ENCODE peak calls at places on chromosomes 5 and 9, in ten cellular contexts. L, E, B, H, X, G, M, S, I and W are unnamed samples. For H3K27me3, the result is how much of the 10 kb centered on the place peaks cover.

GRCh38 chr9:123049589-123050222 is 16.2 kb downstream of the GPR21 start:
- DNase-seq in E (no peak), M (no peak), G (no peak), B (no peak), S (no peak), X (no peak), L (peak), I (no peak), H (no peak), W (no peak)

GRCh38 chr5:26757941-26758340 is 280.4 kb downstream of the CDH9 start:
- DNase-seq in I (no peak), H (no peak), E (no peak), M (no peak), L (no peak), X (no peak), G (no peak), S (no peak), B (peak), W (no peak)

GRCh38 chr5:36696059-36696673 is 89.8 kb downstream of the SLC1A3 start:
- DNase-seq in G (peak), B (peak), H (peak), M (peak), L (peak), E (no peak), X (peak), I (peak), S (peak), W (peak)

GRCh38 chr9:706606-707451 is 134.7 kb upstream of the DMRT1 start:
- DNase-seq in G (peak), X (peak), H (peak), I (peak), M (peak), S (no peak), L (peak), B (peak), E (peak), W (peak)

GRCh38 chr5:172283020-172283861 is at the start of gene UBTD2:
- DNase-seq in G (peak), L (peak), I (peak), H (peak), B (peak), E (peak), S (no peak), X (peak), M (peak), W (peak)

GRCh38 chr9:116494815-116495634 is 192.1 kb upstream of the TRIM32 start:
- DNase-seq in L (no peak), M (peak), G (no peak), H (peak), E (no peak), X (no peak), I (no peak), B (peak), S (peak), W (no peak)

GRCh38 chr5:90533794-90534193 is 4.4 kb upstream of the LYSMD3 start:
- DNase-seq in E (no peak), G (no peak), I (no peak), S (no peak), M (peak), H (no peak), L (no peak), X (no peak), B (no peak), W (no peak)

GRCh38 chr5:126695081-126695480 is 81.9 kb upstream of the LMNB1 start:
- DNase-seq in M (no peak), E (no peak), B (no peak), H (no peak), S (no peak), L (no peak), G (no peak), X (no peak), I (no peak), W (no peak)

GRCh38 chr5:177446184-177447065 is at the start of gene PRR7:
- DNase-seq in M (peak), L (peak), G (peak), X (peak), H (peak), S (no peak), E (peak), I (peak), B (peak), W (peak)

GRCh38 chr5:142883025-142883424 is 112.8 kb downstream of the ARHGAP26 start:
- DNase-seq in S (no peak), B (no peak), M (no peak), G (no peak), X (no peak), H (no peak), E (no peak), L (no peak), I (no peak), W (no peak)

GRCh38 chr9:14278291-14278721 is 35.6 kb downstream of the NFIB start:
- DNase-seq in M (no peak), E (no peak), S (no peak), G (no peak), I (no peak), L (no peak), X (no peak), H (no peak), B (peak), W (no peak)

GRCh38 chr5:80117446-80117845 is 82.3 kb downstream of the THBS4 start:
- DNase-seq in H (no peak), E (no peak), B (no peak), L (no peak), M (no peak), S (no peak), X (no peak), G (no peak), I (no peak), W (no peak)

GRCh38 chr5:78893959-78894676 is 91.0 kb downstream of the ARSB start:
- DNase-seq in S (no peak), L (no peak), B (no peak), I (no peak), E (no peak), H (no peak), M (no peak), X (no peak), G (no peak), W (no peak)

GRCh38 chr9:92489209-92489608 is 6.9 kb upstream of the ASPN start:
- DNase-seq in L (no peak), M (no peak), X (no peak), I (no peak), H (no peak), E (no peak), B (peak), S (no peak), G (no peak), W (no peak)

GRCh38 chr5:39414429-39414828 is 10.4 kb downstream of the DAB2 start:
- DNase-seq in H (no peak), L (no peak), B (no peak), G (no peak), M (no peak), E (no peak), I (no peak), S (no peak), X (no peak), W (no peak)

DNA sequence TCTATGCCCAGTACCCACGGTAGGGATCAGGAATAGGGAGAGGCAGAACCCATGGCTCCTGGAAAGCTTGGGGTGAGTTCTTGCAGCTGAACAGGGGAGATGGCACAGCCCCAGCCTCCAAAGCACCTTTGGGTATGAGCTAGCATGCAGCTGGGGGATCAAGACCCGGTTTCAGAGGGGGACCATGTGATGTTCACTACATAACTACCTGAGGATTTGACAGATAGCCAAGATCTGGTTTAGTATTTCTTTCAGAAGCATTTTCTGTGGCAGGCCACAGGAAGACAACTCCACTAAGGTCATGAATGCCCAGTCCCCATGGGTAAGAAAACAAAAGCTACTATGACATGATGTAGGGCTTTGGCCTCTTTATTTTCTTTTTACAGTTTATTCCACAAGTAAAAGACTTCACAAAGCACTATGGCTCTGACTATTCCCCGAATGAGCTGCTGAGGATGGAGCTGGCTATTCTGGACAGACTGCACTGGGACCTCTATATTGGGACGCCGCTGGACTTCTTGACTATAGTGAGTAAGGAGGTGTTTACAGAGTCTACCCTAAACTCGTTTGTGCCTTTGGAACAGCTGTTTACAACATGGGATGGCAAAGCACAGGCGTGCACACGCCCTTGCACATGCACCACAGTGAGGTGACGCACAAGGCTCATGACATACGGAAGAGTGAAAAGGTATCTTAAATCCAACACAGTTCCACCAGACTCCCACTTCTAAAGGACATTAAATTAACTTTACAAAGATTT is 3.4 kb downstream of the CCNI2 start:
- DNase-seq in X (no peak), B (no peak), I (peak), E (no peak), H (no peak), S (no peak), G (no peak), M (no peak), L (no peak), W (no peak)
- H3K27me3 ChIP-seq in X (under half), B (under half), I (under half), E (under half), H (under half), S (under half), G (under half), M (under half), L (under half), W (under half)

GRCh38 chr9:125654121-125654520 is 52.9 kb downstream of the MAPKAP1 start:
- DNase-seq in S (no peak), E (no peak), L (no peak), I (no peak), B (no peak), M (peak), G (no peak), X (no peak), H (peak), W (no peak)
- H3K4me3 ChIP-seq in S (no peak), E (no peak), L (no peak), I (no peak), B (no peak), M (peak), G (no peak), X (no peak), H (no peak), W (no peak)

GRCh38 chr5:179900707-179901106 is 7.0 kb downstream of the TBC1D9B start:
- DNase-seq in E (no peak), S (no peak), L (no peak), I (no peak), B (no peak), G (no peak), X (no peak), H (no peak), M (no peak), W (no peak)

GRCh38 chr5:179901462-179901861 is 6.2 kb downstream of the TBC1D9B start:
- DNase-seq in I (no peak), M (no peak), S (no peak), X (no peak), L (no peak), E (no peak), H (no peak), G (no peak), B (no peak), W (no peak)

GRCh38 chr5:179902763-179903158 is 4.9 kb downstream of the TBC1D9B start:
- DNase-seq in I (no peak), M (no peak), E (no peak), B (no peak), H (no peak), S (no peak), X (no peak), G (no peak), L (no peak), W (no peak)

GRCh38 chr5:179901915-179902762 is 5.6 kb downstream of the TBC1D9B start:
- DNase-seq in I (no peak), X (no peak), L (no peak), S (no peak), E (no peak), H (no peak), B (no peak), G (no peak), M (no peak), W (no peak)

DNA sequence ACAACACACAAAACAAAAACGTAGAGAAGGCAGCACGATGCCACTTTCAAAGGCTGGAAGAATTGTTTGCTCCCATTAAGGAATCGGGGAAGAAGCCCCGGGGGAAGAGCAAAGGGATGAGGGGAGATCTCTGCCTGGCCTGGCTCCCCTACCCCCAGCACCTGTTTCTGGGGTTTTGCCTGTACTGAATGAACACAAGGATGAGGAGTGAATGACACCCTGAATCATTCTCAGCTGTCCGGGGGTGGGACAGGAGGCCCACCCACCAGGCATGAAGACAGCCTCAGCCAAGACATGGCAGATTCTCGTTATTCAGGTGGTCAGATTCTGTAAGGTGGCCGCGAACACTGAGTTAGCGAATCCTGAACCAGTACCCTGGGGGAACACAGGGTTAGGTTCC is 7.5 kb downstream of the TBC1D9B start:
- DNase-seq in L (no peak), G (no peak), M (no peak), S (no peak), H (no peak), I (no peak), B (no peak), E (no peak), X (no peak), W (no peak)
- H3K27ac ChIP-seq in L (no peak), G (no peak), M (no peak), S (no peak), H (no peak), I (no peak), B (no peak), E (no peak), X (no peak), W (no peak)

GRCh38 chr9:89924611-89925010 is 319.8 kb downstream of the GADD45G start:
- DNase-seq in I (no peak), L (no peak), X (no peak), S (no peak), H (no peak), M (no peak), B (no peak), G (no peak), E (no peak), W (no peak)

GRCh38 chr9:89923961-89924504 is 319.2 kb downstream of the GADD45G start:
- DNase-seq in B (peak), E (no peak), H (peak), S (no peak), M (peak), X (peak), I (no peak), L (no peak), G (no peak), W (no peak)

GRCh38 chr9:89926691-89927220 is 321.9 kb downstream of the GADD45G start:
- DNase-seq in B (no peak), L (no peak), H (no peak), E (no peak), G (no peak), S (no peak), X (no peak), I (no peak), M (no peak), W (no peak)

GRCh38 chr9:89928106-89928505 is 323.3 kb downstream of the GADD45G start:
- DNase-seq in X (no peak), L (no peak), S (no peak), G (no peak), H (no peak), I (no peak), B (no peak), E (no peak), M (no peak), W (no peak)

DNA sequence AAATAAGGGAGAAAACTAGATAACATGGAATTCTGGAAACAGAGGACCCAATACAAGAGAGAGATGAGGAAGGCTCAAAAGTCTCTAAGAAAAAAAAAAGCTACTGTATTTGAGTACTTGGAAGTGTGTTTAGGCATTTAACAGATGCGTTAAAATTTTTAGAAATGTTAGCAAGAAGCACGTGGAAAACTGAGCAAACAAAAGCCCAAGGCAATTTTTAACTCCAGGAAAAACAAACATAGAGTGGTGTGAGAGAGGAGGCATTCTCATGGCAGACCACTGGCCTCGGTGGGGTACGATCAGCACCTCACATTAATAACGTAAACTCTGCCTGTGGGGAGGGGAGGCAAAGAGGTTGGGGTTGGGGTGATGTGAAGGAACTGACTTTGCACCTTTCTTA is 321.4 kb downstream of the GADD45G start:
- DNase-seq in X (no peak), B (no peak), L (no peak), M (no peak), H (no peak), E (no peak), I (no peak), G (no peak), S (no peak), W (no peak)
- H3K27me3 ChIP-seq in X (under half), B (under half), L (under half), M (under half), H (under half), E (under half), I (under half), G (under half), S (under half), W (under half)

DNA sequence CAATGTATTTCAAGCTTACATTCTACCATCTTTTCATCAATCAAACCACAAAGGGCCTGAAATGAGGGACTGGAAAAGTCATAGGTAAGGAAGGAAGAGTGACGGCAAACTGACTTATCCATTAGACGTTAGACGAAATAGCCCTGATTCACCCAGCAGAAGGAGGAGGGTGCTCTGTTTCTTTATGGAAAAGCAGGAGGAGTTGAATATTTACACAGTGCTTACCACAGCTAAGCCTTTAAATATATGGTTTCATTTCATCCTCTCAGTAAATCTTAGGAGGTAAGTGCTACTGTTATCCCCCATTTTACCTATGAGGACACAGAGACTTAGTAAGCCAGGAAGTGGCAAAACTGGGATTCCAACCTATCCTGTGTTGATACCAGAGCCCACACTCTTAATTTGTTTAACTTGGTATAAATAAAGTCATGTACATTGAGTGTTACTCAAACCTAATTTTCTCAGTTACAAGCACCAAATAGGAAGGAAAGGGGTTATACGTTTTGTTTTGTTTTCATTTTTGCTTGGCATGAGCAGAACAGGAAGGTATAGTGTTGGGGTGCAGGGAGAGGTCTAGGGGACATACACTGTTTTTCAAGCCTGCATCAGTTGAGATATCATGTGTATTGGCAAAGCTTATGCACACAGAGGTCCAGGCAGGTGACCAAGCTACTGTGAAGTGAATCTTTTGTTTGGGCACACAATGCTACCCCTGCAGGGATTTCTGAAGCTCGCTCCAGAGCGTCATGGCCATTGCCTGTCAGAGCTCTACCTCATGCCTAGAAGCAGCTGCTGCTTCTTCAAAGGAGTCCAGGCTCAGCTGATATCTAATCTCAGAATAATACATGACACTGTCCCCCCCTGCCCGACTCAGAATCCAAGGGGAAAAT is 98.0 kb upstream of the IFNK start:
- DNase-seq in G (no peak), H (no peak), I (no peak), X (no peak), E (peak), B (peak), M (no peak), S (no peak), L (no peak), W (no peak)
- H3K4me3 ChIP-seq in G (no peak), H (no peak), I (no peak), X (no peak), E (no peak), B (no peak), M (no peak), S (no peak), L (no peak), W (no peak)

GRCh38 chr5:18050344-18050743 is 416.1 kb downstream of the TAF11L14 start:
- DNase-seq in X (no peak), E (no peak), I (no peak), L (no peak), H (no peak), S (no peak), M (no peak), B (no peak), G (no peak), W (no peak)
- H3K27ac ChIP-seq in X (no peak), E (no peak), I (no peak), L (no peak), H (no peak), S (no peak), M (no peak), B (no peak), G (no peak), W (no peak)